ENCODE peak calls at places on chromosomes 16 and 17, in eight cellular contexts. One of them, this sample, is unnamed.
A peak's percentile ranks its signal among the peaks of the same experiment; 100 is the strongest.

GRCh38 chr16:85659805-85660511 is 28.8 kb downstream of the GINS2 start:
- DNase-seq in progenitor cell of endocrine pancreas: peak; percentile 67
- DNase-seq in choroid plexus epithelial cell: peak; percentile 72
- DNase-seq in left ventricle myocardium inferior: peak; percentile 77
- DNase-seq in cardiac fibroblast: peak; percentile 67
- DNase-seq in GM10248: peak; percentile 86
- DNase-seq in CD4-positive, alpha-beta T cell: peak; percentile 50
- DNase-seq in foreskin fibroblast: peak; percentile 32
- DNase-seq in this sample: peak; percentile 93

GRCh38 chr16:78689031-78689430 is 589.6 kb downstream of the WWOX start:
- DNase-seq in CD4-positive, alpha-beta T cell: no peak
- DNase-seq in left ventricle myocardium inferior: no peak
- DNase-seq in foreskin fibroblast: no peak
- DNase-seq in progenitor cell of endocrine pancreas: no peak
- DNase-seq in GM10248: no peak
- DNase-seq in cardiac fibroblast: peak; percentile 59
- DNase-seq in choroid plexus epithelial cell: no peak
- DNase-seq in this sample: no peak

GRCh38 chr17:82058855-82059249 is 6.8 kb downstream of the DUS1L start:
- DNase-seq in choroid plexus epithelial cell: no peak
- DNase-seq in left ventricle myocardium inferior: no peak
- DNase-seq in foreskin fibroblast: no peak
- DNase-seq in progenitor cell of endocrine pancreas: no peak
- DNase-seq in CD4-positive, alpha-beta T cell: no peak
- DNase-seq in cardiac fibroblast: no peak
- DNase-seq in GM10248: no peak
- DNase-seq in this sample: no peak

GRCh38 chr16:48831081-48831722 is 221.2 kb upstream of the N4BP1 start:
- DNase-seq in foreskin fibroblast: no peak
- DNase-seq in CD4-positive, alpha-beta T cell: no peak
- DNase-seq in progenitor cell of endocrine pancreas: no peak
- DNase-seq in cardiac fibroblast: no peak
- DNase-seq in choroid plexus epithelial cell: no peak
- DNase-seq in GM10248: no peak
- DNase-seq in left ventricle myocardium inferior: no peak
- DNase-seq in this sample: peak; percentile 37

GRCh38 chr17:17722081-17722905 is 41.0 kb downstream of the RAI1 start:
- DNase-seq in cardiac fibroblast: no peak
- DNase-seq in choroid plexus epithelial cell: peak; percentile 52
- DNase-seq in CD4-positive, alpha-beta T cell: no peak
- DNase-seq in GM10248: no peak
- DNase-seq in left ventricle myocardium inferior: no peak
- DNase-seq in progenitor cell of endocrine pancreas: no peak
- DNase-seq in foreskin fibroblast: no peak
- DNase-seq in this sample: no peak

GRCh38 chr17:81885869-81886548 is 5.4 kb downstream of the ALYREF start:
- DNase-seq in CD4-positive, alpha-beta T cell: no peak
- DNase-seq in choroid plexus epithelial cell: no peak
- DNase-seq in foreskin fibroblast: peak; percentile 45
- DNase-seq in cardiac fibroblast: peak; percentile 32
- DNase-seq in GM10248: no peak
- DNase-seq in left ventricle myocardium inferior: no peak
- DNase-seq in progenitor cell of endocrine pancreas: no peak
- DNase-seq in this sample: no peak

GRCh38 chr17:28567604-28568003 is 3.7 kb downstream of the PIGS start:
- DNase-seq in CD4-positive, alpha-beta T cell: no peak
- DNase-seq in foreskin fibroblast: no peak
- DNase-seq in cardiac fibroblast: no peak
- DNase-seq in left ventricle myocardium inferior: no peak
- DNase-seq in choroid plexus epithelial cell: no peak
- DNase-seq in GM10248: peak; percentile 66
- DNase-seq in progenitor cell of endocrine pancreas: no peak
- DNase-seq in this sample: no peak

GRCh38 chr16:83785455-83785854 is 22.3 kb upstream of the HSBP1 start:
- DNase-seq in cardiac fibroblast: no peak
- DNase-seq in left ventricle myocardium inferior: no peak
- DNase-seq in progenitor cell of endocrine pancreas: no peak
- DNase-seq in GM10248: no peak
- DNase-seq in choroid plexus epithelial cell: peak; percentile 36
- DNase-seq in foreskin fibroblast: no peak
- DNase-seq in CD4-positive, alpha-beta T cell: no peak
- DNase-seq in this sample: no peak

GRCh38 chr17:75642221-75643032 is 9.2 kb downstream of the SMIM5 start:
- DNase-seq in foreskin fibroblast: no peak
- DNase-seq in CD4-positive, alpha-beta T cell: no peak
- DNase-seq in GM10248: no peak
- DNase-seq in progenitor cell of endocrine pancreas: no peak
- DNase-seq in left ventricle myocardium inferior: no peak
- DNase-seq in choroid plexus epithelial cell: no peak
- DNase-seq in cardiac fibroblast: no peak
- DNase-seq in this sample: no peak

GRCh38 chr16:66409156-66409555 is 17.9 kb upstream of the BEAN1 start:
- DNase-seq in progenitor cell of endocrine pancreas: no peak
- DNase-seq in GM10248: no peak
- DNase-seq in left ventricle myocardium inferior: no peak
- DNase-seq in cardiac fibroblast: peak; percentile 80
- DNase-seq in foreskin fibroblast: no peak
- DNase-seq in CD4-positive, alpha-beta T cell: no peak
- DNase-seq in choroid plexus epithelial cell: peak; percentile 81
- DNase-seq in this sample: no peak

GRCh38 chr16:31094088-31094423 is 541 bp downstream of the VKORC1 start:
- DNase-seq in cardiac fibroblast: peak; percentile 29
- DNase-seq in foreskin fibroblast: no peak
- DNase-seq in choroid plexus epithelial cell: no peak
- DNase-seq in progenitor cell of endocrine pancreas: no peak
- DNase-seq in CD4-positive, alpha-beta T cell: no peak
- DNase-seq in left ventricle myocardium inferior: no peak
- DNase-seq in GM10248: no peak
- DNase-seq in this sample: no peak

GRCh38 chr16:6573577-6573976 is 759.1 kb upstream of the RBFOX1 start:
- DNase-seq in CD4-positive, alpha-beta T cell: no peak
- DNase-seq in foreskin fibroblast: no peak
- DNase-seq in cardiac fibroblast: no peak
- DNase-seq in choroid plexus epithelial cell: no peak
- DNase-seq in left ventricle myocardium inferior: peak; percentile 14
- DNase-seq in progenitor cell of endocrine pancreas: peak; percentile 30
- DNase-seq in GM10248: no peak
- DNase-seq in this sample: peak; percentile 28

GRCh38 chr16:85174871-85175723 is 62.8 kb upstream of the CIBAR2 start:
- DNase-seq in GM10248: no peak
- DNase-seq in foreskin fibroblast: no peak
- DNase-seq in choroid plexus epithelial cell: no peak
- DNase-seq in CD4-positive, alpha-beta T cell: no peak
- DNase-seq in progenitor cell of endocrine pancreas: no peak
- DNase-seq in cardiac fibroblast: peak; percentile 42
- DNase-seq in left ventricle myocardium inferior: no peak
- DNase-seq in this sample: no peak

GRCh38 chr16:1436731-1437355 is 6.0 kb downstream of the PERCC1 start:
- DNase-seq in CD4-positive, alpha-beta T cell: no peak
- DNase-seq in left ventricle myocardium inferior: no peak
- DNase-seq in progenitor cell of endocrine pancreas: no peak
- DNase-seq in choroid plexus epithelial cell: no peak
- DNase-seq in cardiac fibroblast: no peak
- DNase-seq in foreskin fibroblast: no peak
- DNase-seq in GM10248: no peak
- DNase-seq in this sample: no peak

GRCh38 chr17:82675476-82676245 is 22.8 kb downstream of the RAB40B start:
- DNase-seq in CD4-positive, alpha-beta T cell: no peak
- DNase-seq in cardiac fibroblast: no peak
- DNase-seq in left ventricle myocardium inferior: no peak
- DNase-seq in GM10248: no peak
- DNase-seq in choroid plexus epithelial cell: no peak
- DNase-seq in foreskin fibroblast: no peak
- DNase-seq in progenitor cell of endocrine pancreas: no peak
- DNase-seq in this sample: no peak

GRCh38 chr17:75047398-75048098 is 523 bp downstream of the KCTD2 start:
- DNase-seq in progenitor cell of endocrine pancreas: no peak
- DNase-seq in cardiac fibroblast: no peak
- DNase-seq in CD4-positive, alpha-beta T cell: no peak
- DNase-seq in left ventricle myocardium inferior: peak; percentile 42
- DNase-seq in foreskin fibroblast: no peak
- DNase-seq in GM10248: no peak
- DNase-seq in choroid plexus epithelial cell: no peak
- DNase-seq in this sample: no peak

GRCh38 chr16:77213542-77214108 is 14.4 kb downstream of the SYCE1L start:
- DNase-seq in left ventricle myocardium inferior: no peak
- DNase-seq in progenitor cell of endocrine pancreas: no peak
- DNase-seq in choroid plexus epithelial cell: peak; percentile 67
- DNase-seq in GM10248: no peak
- DNase-seq in foreskin fibroblast: peak; percentile 76
- DNase-seq in CD4-positive, alpha-beta T cell: no peak
- DNase-seq in cardiac fibroblast: peak; percentile 90
- DNase-seq in this sample: no peak

GRCh38 chr17:147796-148740 is 10.7 kb downstream of the SCGB1C2 start:
- DNase-seq in foreskin fibroblast: no peak
- DNase-seq in progenitor cell of endocrine pancreas: peak; percentile 6
- DNase-seq in cardiac fibroblast: no peak
- DNase-seq in GM10248: no peak
- DNase-seq in choroid plexus epithelial cell: no peak
- DNase-seq in left ventricle myocardium inferior: peak; percentile 5
- DNase-seq in CD4-positive, alpha-beta T cell: no peak
- DNase-seq in this sample: no peak

GRCh38 chr16:57611184-57611583 is 17.2 kb upstream of the ADGRG1 start:
- DNase-seq in cardiac fibroblast: peak; percentile 70
- DNase-seq in progenitor cell of endocrine pancreas: no peak
- DNase-seq in foreskin fibroblast: peak; percentile 36
- DNase-seq in choroid plexus epithelial cell: no peak
- DNase-seq in CD4-positive, alpha-beta T cell: no peak
- DNase-seq in left ventricle myocardium inferior: no peak
- DNase-seq in GM10248: no peak
- DNase-seq in this sample: no peak

GRCh38 chr16:8644513-8645140 is 23.1 kb downstream of the METTL22 start:
- DNase-seq in choroid plexus epithelial cell: no peak
- DNase-seq in cardiac fibroblast: no peak
- DNase-seq in foreskin fibroblast: no peak
- DNase-seq in left ventricle myocardium inferior: peak; percentile 40
- DNase-seq in progenitor cell of endocrine pancreas: no peak
- DNase-seq in GM10248: no peak
- DNase-seq in CD4-positive, alpha-beta T cell: no peak
- DNase-seq in this sample: no peak
- TF ChIP-seq CTCF in choroid plexus epithelial cell: no peak
- TF ChIP-seq CTCF in cardiac fibroblast: no peak
- TF ChIP-seq CTCF in foreskin fibroblast: no peak
- TF ChIP-seq CTCF in left ventricle myocardium inferior: no peak
- TF ChIP-seq CTCF in progenitor cell of endocrine pancreas: no peak
- TF ChIP-seq CTCF in GM10248: no peak
- TF ChIP-seq CTCF in CD4-positive, alpha-beta T cell: peak; percentile 15
- TF ChIP-seq CTCF in this sample: no peak

DNA sequence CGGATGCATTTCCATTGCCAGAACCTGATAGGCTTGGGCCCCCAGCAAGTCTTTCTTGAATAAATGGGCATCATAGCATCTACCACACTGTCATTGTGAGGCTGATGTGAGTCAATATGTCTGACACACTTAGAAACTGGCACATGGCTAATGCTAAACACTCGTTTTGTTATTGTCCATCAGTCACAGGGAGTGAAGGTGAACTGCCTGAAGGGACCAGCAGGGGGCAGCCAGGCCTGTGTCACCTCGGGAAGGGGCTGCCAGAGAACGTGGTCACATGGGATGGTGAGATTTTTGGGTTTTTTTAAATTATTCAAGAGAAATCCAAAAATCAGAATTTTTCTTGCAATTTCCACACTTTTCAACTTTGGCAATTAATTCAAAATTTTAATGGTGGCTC is 831 bp upstream of the RCVRN start:
- DNase-seq in foreskin fibroblast: no peak
- DNase-seq in CD4-positive, alpha-beta T cell: no peak
- DNase-seq in GM10248: peak; percentile 76
- DNase-seq in cardiac fibroblast: no peak
- DNase-seq in left ventricle myocardium inferior: peak; percentile 49
- DNase-seq in progenitor cell of endocrine pancreas: peak; percentile 27
- DNase-seq in choroid plexus epithelial cell: peak; percentile 37
- DNase-seq in this sample: peak; percentile 60
- TF ChIP-seq CTCF in foreskin fibroblast: peak; percentile 57
- TF ChIP-seq CTCF in CD4-positive, alpha-beta T cell: no peak
- TF ChIP-seq CTCF in GM10248: peak; percentile 55
- TF ChIP-seq CTCF in cardiac fibroblast: peak; percentile 24
- TF ChIP-seq CTCF in left ventricle myocardium inferior: peak; percentile 66
- TF ChIP-seq CTCF in progenitor cell of endocrine pancreas: peak; percentile 67
- TF ChIP-seq CTCF in choroid plexus epithelial cell: peak; percentile 63
- TF ChIP-seq CTCF in this sample: peak; percentile 65

DNA sequence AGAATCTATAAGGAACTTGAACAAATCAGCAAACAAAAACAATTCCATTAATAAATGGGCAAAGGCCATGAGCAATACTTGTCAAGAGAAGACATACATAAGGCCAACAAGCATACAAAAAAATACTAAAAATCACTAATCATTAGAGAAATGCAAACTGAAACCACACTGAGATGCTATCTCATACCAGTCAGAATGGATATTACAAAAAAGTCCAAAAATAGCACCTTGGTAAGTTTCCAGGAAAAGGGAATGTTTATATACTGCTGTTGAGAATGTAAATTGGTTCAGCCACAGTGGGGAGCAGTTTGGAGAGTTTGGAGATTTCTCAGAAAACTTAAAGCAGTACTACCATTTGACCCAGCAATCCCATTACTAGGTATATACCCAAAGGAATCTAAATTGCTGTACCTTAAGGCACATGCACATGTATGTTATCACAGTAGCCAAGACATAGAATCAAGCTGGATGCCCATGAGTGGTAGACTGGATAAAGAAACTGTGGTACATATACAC is 467.7 kb downstream of the CDH11 start:
- DNase-seq in left ventricle myocardium inferior: no peak
- DNase-seq in progenitor cell of endocrine pancreas: no peak
- DNase-seq in CD4-positive, alpha-beta T cell: no peak
- DNase-seq in choroid plexus epithelial cell: peak; percentile 72
- DNase-seq in foreskin fibroblast: no peak
- DNase-seq in cardiac fibroblast: peak; percentile 56
- DNase-seq in GM10248: no peak
- DNase-seq in this sample: no peak
- TF ChIP-seq CTCF in left ventricle myocardium inferior: no peak
- TF ChIP-seq CTCF in progenitor cell of endocrine pancreas: no peak
- TF ChIP-seq CTCF in CD4-positive, alpha-beta T cell: no peak
- TF ChIP-seq CTCF in choroid plexus epithelial cell: peak; percentile 9
- TF ChIP-seq CTCF in foreskin fibroblast: no peak
- TF ChIP-seq CTCF in cardiac fibroblast: no peak
- TF ChIP-seq CTCF in GM10248: no peak
- TF ChIP-seq CTCF in this sample: no peak

GRCh38 chr17:2051388-2052237 is 3.3 kb upstream of the HIC1 start:
- DNase-seq in GM10248: no peak
- DNase-seq in foreskin fibroblast: no peak
- DNase-seq in CD4-positive, alpha-beta T cell: no peak
- DNase-seq in left ventricle myocardium inferior: no peak
- DNase-seq in cardiac fibroblast: no peak
- DNase-seq in choroid plexus epithelial cell: no peak
- DNase-seq in progenitor cell of endocrine pancreas: no peak
- DNase-seq in this sample: no peak

GRCh38 chr17:2054262-2054739 is 602 bp upstream of the HIC1 start:
- DNase-seq in left ventricle myocardium inferior: no peak
- DNase-seq in cardiac fibroblast: peak; percentile 54
- DNase-seq in foreskin fibroblast: no peak
- DNase-seq in CD4-positive, alpha-beta T cell: no peak
- DNase-seq in progenitor cell of endocrine pancreas: no peak
- DNase-seq in choroid plexus epithelial cell: peak; percentile 81
- DNase-seq in GM10248: no peak
- DNase-seq in this sample: no peak

GRCh38 chr17:2055494-2056220 is 754 bp downstream of the HIC1 start:
- DNase-seq in cardiac fibroblast: peak; percentile 64
- DNase-seq in foreskin fibroblast: no peak
- DNase-seq in choroid plexus epithelial cell: peak; percentile 63
- DNase-seq in GM10248: peak; percentile 70
- DNase-seq in progenitor cell of endocrine pancreas: no peak
- DNase-seq in left ventricle myocardium inferior: no peak
- DNase-seq in CD4-positive, alpha-beta T cell: no peak
- DNase-seq in this sample: no peak

GRCh38 chr17:2054740-2055493 is at the start of gene HIC1:
- DNase-seq in GM10248: peak; percentile 83
- DNase-seq in progenitor cell of endocrine pancreas: peak; percentile 66
- DNase-seq in left ventricle myocardium inferior: peak; percentile 83
- DNase-seq in choroid plexus epithelial cell: peak; percentile 82
- DNase-seq in cardiac fibroblast: peak; percentile 81
- DNase-seq in foreskin fibroblast: peak; percentile 69
- DNase-seq in CD4-positive, alpha-beta T cell: peak; percentile 63
- DNase-seq in this sample: peak; percentile 73

GRCh38 chr17:2053380-2054261 is 1.3 kb upstream of the HIC1 start:
- DNase-seq in choroid plexus epithelial cell: peak; percentile 78
- DNase-seq in GM10248: peak; percentile 82
- DNase-seq in CD4-positive, alpha-beta T cell: peak; percentile 58
- DNase-seq in foreskin fibroblast: peak; percentile 79
- DNase-seq in progenitor cell of endocrine pancreas: no peak
- DNase-seq in cardiac fibroblast: peak; percentile 74
- DNase-seq in left ventricle myocardium inferior: peak; percentile 78
- DNase-seq in this sample: peak; percentile 51
- TF ChIP-seq CTCF in choroid plexus epithelial cell: peak; percentile 54
- TF ChIP-seq CTCF in GM10248: peak; percentile 77
- TF ChIP-seq CTCF in CD4-positive, alpha-beta T cell: peak; percentile 56
- TF ChIP-seq CTCF in foreskin fibroblast: peak; percentile 72
- TF ChIP-seq CTCF in progenitor cell of endocrine pancreas: peak; percentile 48
- TF ChIP-seq CTCF in cardiac fibroblast: peak; percentile 43
- TF ChIP-seq CTCF in left ventricle myocardium inferior: peak; percentile 78
- TF ChIP-seq CTCF in this sample: peak; percentile 67